ENCODE peak calls at places on chromosomes 7 and 10, in four cellular contexts. D is HTR-8/SVneo, F is body of pancreas, B is NCI-H1694 treated with DMSO at 0.1 percent for 48 hours. T is an unnamed sample.

GRCh38 chr10:68811367-68812009 is 15.8 kb upstream of the STOX1 start:
- DNase-seq in F (no peak), B (no peak), D (no peak), T (no peak)

GRCh38 chr10:51169111-51169510 is 94.8 kb downstream of the PRKG1 start:
- DNase-seq in D (no peak), F (no peak), B (no peak), T (no peak)

GRCh38 chr10:62015994-62016393 is 114.5 kb downstream of the ARID5B start:
- DNase-seq in D (no peak), B (no peak), F (no peak), T (no peak)

GRCh38 chr7:98784216-98784785 is 85.5 kb downstream of the TMEM130 start:
- DNase-seq in D (no peak), B (no peak), F (no peak), T (no peak)

GRCh38 chr7:87416682-87417587 is 58.5 kb downstream of the ABCB4 start:
- DNase-seq in F (peak), B (peak), D (peak), T (peak)

GRCh38 chr7:152640829-152641228 is 35.1 kb downstream of the XRCC2 start:
- DNase-seq in B (no peak), F (no peak), D (no peak), T (no peak)

GRCh38 chr10:58570307-58570723 is 57.6 kb downstream of the BICC1 start:
- DNase-seq in F (no peak), D (no peak), B (no peak), T (no peak)

GRCh38 chr10:74305730-74306129 is 154.7 kb downstream of the ADK start:
- DNase-seq in D (no peak), F (no peak), B (no peak), T (no peak)

GRCh38 chr7:92279429-92280031 is 33.8 kb downstream of the ANKIB1 start:
- DNase-seq in B (no peak), F (no peak), D (no peak), T (no peak)

GRCh38 chr7:25060487-25061055 is 64.5 kb downstream of the CYCS start:
- DNase-seq in D (no peak), B (no peak), F (no peak), T (no peak)

GRCh38 chr10:98000346-98000745 is 30.1 kb downstream of the CRTAC1 start:
- DNase-seq in B (no peak), D (no peak), F (no peak), T (no peak)

GRCh38 chr10:58457761-58458616 is 54.7 kb upstream of the BICC1 start:
- DNase-seq in D (no peak), F (no peak), B (no peak), T (no peak)

GRCh38 chr7:39757604-39758003 is 134.2 kb downstream of the RALA start:
- DNase-seq in D (no peak), F (no peak), B (no peak), T (no peak)

GRCh38 chr7:69751026-69751425 is 152.8 kb downstream of the AUTS2 start:
- DNase-seq in B (no peak), D (no peak), F (no peak), T (no peak)

GRCh38 chr10:52486840-52487611 is 172.9 kb downstream of the DKK1 start:
- DNase-seq in F (no peak), D (peak), B (no peak), T (no peak)

GRCh38 chr10:55263327-55263726 is 462.3 kb upstream of the PCDH15 start:
- DNase-seq in B (no peak), F (no peak), D (no peak), T (no peak)

GRCh38 chr10:22805304-22805703 is 90.9 kb upstream of the PIP4K2A start:
- DNase-seq in F (no peak), D (no peak), B (peak), T (peak)

GRCh38 chr10:16777473-16778370 is 39.5 kb downstream of the RSU1 start:
- DNase-seq in B (peak), D (peak), F (no peak), T (peak)

GRCh38 chr7:145212050-145212449 is 376.2 kb upstream of the TPK1 start:
- DNase-seq in D (no peak), B (no peak), F (no peak), T (no peak)

GRCh38 chr7:77353407-77353721 is 62.8 kb downstream of the GSAP start:
- DNase-seq in D (no peak), F (no peak), B (no peak), T (no peak)

GRCh38 chr7:2938514-2939192 is 94.5 kb upstream of the GNA12 start:
- DNase-seq in D (no peak), F (no peak), B (no peak), T (no peak)

GRCh38 chr7:8418627-8419245 is 14.7 kb upstream of the NXPH1 start:
- DNase-seq in D (peak), B (peak), F (peak), T (peak)

T was measured in NCI-H2171 treated with DMSO at 0.1 percent for 48 hours.